ENCODE peak calls at places on chromosome 11, in eight cellular contexts. A, W, L, J, O, P, N and I are unnamed samples.

GRCh38 chr11:130109441-130109840 is 39.7 kb downstream of the APLP2 start:
- DNase-seq in A (no peak), W (no peak), L (no peak), J (no peak), O (no peak), P (no peak), N (no peak), I (no peak)

GRCh38 chr11:61961570-61962212 is 5.7 kb downstream of the FTH1 start:
- DNase-seq in A (no peak), W (no peak), L (no peak), J (peak; percentile 73), O (no peak), P (no peak), N (peak; percentile 78), I (no peak)

GRCh38 chr11:18455686-18456372 is at the start of gene LDHAL6A:
- DNase-seq in A (no peak), W (no peak), L (peak; percentile 5), J (no peak), O (no peak), P (no peak), N (no peak), I (no peak)

GRCh38 chr11:60762851-60763691 is 6.4 kb downstream of the MS4A15 start:
- DNase-seq in A (no peak), W (no peak), L (no peak), J (no peak), O (no peak), P (peak; percentile 6), N (no peak), I (no peak)

GRCh38 chr11:38971141-38971540 is 2373.1 kb upstream of the RAG2 start:
- DNase-seq in A (no peak), W (no peak), L (no peak), J (no peak), O (no peak), P (no peak), N (no peak), I (no peak)

GRCh38 chr11:100805509-100806199 is 118.6 kb downstream of the ARHGAP42 start:
- DNase-seq in A (no peak), W (no peak), L (no peak), J (no peak), O (no peak), P (no peak), N (no peak), I (no peak)

GRCh38 chr11:64146036-64146943 is 19.6 kb downstream of the MACROD1 start:
- DNase-seq in A (no peak), W (no peak), L (peak; percentile 62), J (no peak), O (no peak), P (peak; percentile 77), N (peak; percentile 34), I (no peak)

GRCh38 chr11:17813391-17814059 is 78.9 kb downstream of the KCNC1 start:
- DNase-seq in A (no peak), W (no peak), L (no peak), J (no peak), O (no peak), P (no peak), N (no peak), I (no peak)

GRCh38 chr11:27395556-27396258 is 32.7 kb upstream of the CCDC34 start:
- DNase-seq in A (no peak), W (no peak), L (no peak), J (no peak), O (peak; percentile 77), P (no peak), N (no peak), I (peak; percentile 41)

GRCh38 chr11:27242591-27242990 is 120.4 kb downstream of the CCDC34 start:
- DNase-seq in A (no peak), W (no peak), L (no peak), J (no peak), O (no peak), P (no peak), N (no peak), I (no peak)

GRCh38 chr11:104957280-104957679 is 11.1 kb downstream of the CASP4 start:
- DNase-seq in A (no peak), W (no peak), L (no peak), J (no peak), O (no peak), P (no peak), N (no peak), I (no peak)

GRCh38 chr11:123505546-123506299 is 75.7 kb downstream of the GRAMD1B start:
- DNase-seq in A (no peak), W (no peak), L (no peak), J (no peak), O (peak; percentile 37), P (no peak), N (no peak), I (no peak)

GRCh38 chr11:22466809-22467208 is 128.6 kb downstream of the SLC17A6 start:
- DNase-seq in A (no peak), W (no peak), L (no peak), J (no peak), O (peak; percentile 56), P (no peak), N (no peak), I (peak; percentile 80)

GRCh38 chr11:84824624-84825023 is 802.5 kb downstream of the DLG2 start:
- DNase-seq in A (no peak), W (no peak), L (no peak), J (no peak), O (no peak), P (no peak), N (no peak), I (no peak)

GRCh38 chr11:108536783-108537182 is 38.6 kb upstream of the POGLUT3 start:
- DNase-seq in A (no peak), W (no peak), L (no peak), J (no peak), O (no peak), P (no peak), N (no peak), I (no peak)

GRCh38 chr11:33500865-33501479 is 199.7 kb downstream of the C11orf91 start:
- DNase-seq in A (no peak), W (peak; percentile 62), L (no peak), J (no peak), O (no peak), P (no peak), N (no peak), I (no peak)

GRCh38 chr11:78806214-78807004 is 231.7 kb upstream of the NARS2 start:
- DNase-seq in A (no peak), W (no peak), L (no peak), J (no peak), O (no peak), P (no peak), N (no peak), I (no peak)

GRCh38 chr11:77990981-77991380 is 3.5 kb downstream of the INTS4 start:
- DNase-seq in A (no peak), W (no peak), L (no peak), J (no peak), O (no peak), P (no peak), N (no peak), I (no peak)

GRCh38 chr11:91731051-91731450 is 493.6 kb upstream of the FAT3 start:
- DNase-seq in A (no peak), W (no peak), L (no peak), J (no peak), O (no peak), P (no peak), N (no peak), I (no peak)

GRCh38 chr11:36367806-36368680 is 72.0 kb downstream of the PRR5L start:
- DNase-seq in A (no peak), W (no peak), L (no peak), J (no peak), O (no peak), P (no peak), N (no peak), I (no peak)

GRCh38 chr11:35919244-35919643 is 24.6 kb upstream of the LDLRAD3 start:
- DNase-seq in A (no peak), W (peak; percentile 44), L (no peak), J (no peak), O (no peak), P (no peak), N (no peak), I (no peak)

DNA sequence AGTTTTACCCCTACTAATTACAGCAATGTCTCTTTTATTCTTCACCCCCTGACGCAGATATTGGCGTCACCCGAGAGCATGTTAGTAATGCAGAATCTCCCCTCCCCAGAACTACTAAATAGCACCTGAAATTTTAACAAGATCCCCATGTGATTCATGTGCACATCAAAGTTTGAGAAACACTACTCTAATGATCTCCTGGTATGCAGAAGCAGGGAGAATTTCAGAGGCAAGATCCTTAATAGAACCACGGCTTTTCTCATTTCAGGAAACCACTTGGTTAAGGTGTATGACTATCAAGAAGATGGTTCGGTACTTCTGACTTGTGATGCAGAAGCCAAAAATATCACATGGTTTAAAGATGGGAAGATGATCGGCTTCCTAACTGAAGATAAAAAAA is 5.3 kb downstream of the CD3G start:
- DNase-seq in A (no peak), W (no peak), L (no peak), J (no peak), O (no peak), P (no peak), N (no peak), I (no peak)
- H3K27me3 ChIP-seq in A (no peaks in the 10 kb centered on the region), W (no peaks in the 10 kb centered on the region), L (no peaks in the 10 kb centered on the region), J (no peaks in the 10 kb centered on the region), O (peaks cover 7% of the 10 kb centered on the region), P (no peaks in the 10 kb centered on the region), N (peaks cover 54% of the 10 kb centered on the region), I (peaks cover 17% of the 10 kb centered on the region)

GRCh38 chr11:45280449-45280848 is 5.7 kb downstream of the SYT13 start:
- DNase-seq in A (no peak), W (no peak), L (peak; percentile 11), J (no peak), O (no peak), P (peak; percentile 7), N (no peak), I (no peak)
- H3K27me3 ChIP-seq in A (peaks cover 24% of the 10 kb centered on the region), W (no peaks in the 10 kb centered on the region), L (no peaks in the 10 kb centered on the region), J (no peaks in the 10 kb centered on the region), O (peaks cover 4% of the 10 kb centered on the region), P (peaks cover 24% of the 10 kb centered on the region), N (peaks cover 90% of the 10 kb centered on the region), I (peaks cover 32% of the 10 kb centered on the region)

GRCh38 chr11:68687986-68688385 is 3.6 kb downstream of the GAL start:
- DNase-seq in A (no peak), W (no peak), L (no peak), J (no peak), O (no peak), P (no peak), N (no peak), I (no peak)
- H3K27me3 ChIP-seq in A (peaks cover 35% of the 10 kb centered on the region), W (peaks cover 23% of the 10 kb centered on the region), L (no peaks in the 10 kb centered on the region), J (no peaks in the 10 kb centered on the region), O (peaks cover 21% of the 10 kb centered on the region), P (peaks cover 7% of the 10 kb centered on the region), N (peaks cover 97% of the 10 kb centered on the region), I (peaks cover 36% of the 10 kb centered on the region)

DNA sequence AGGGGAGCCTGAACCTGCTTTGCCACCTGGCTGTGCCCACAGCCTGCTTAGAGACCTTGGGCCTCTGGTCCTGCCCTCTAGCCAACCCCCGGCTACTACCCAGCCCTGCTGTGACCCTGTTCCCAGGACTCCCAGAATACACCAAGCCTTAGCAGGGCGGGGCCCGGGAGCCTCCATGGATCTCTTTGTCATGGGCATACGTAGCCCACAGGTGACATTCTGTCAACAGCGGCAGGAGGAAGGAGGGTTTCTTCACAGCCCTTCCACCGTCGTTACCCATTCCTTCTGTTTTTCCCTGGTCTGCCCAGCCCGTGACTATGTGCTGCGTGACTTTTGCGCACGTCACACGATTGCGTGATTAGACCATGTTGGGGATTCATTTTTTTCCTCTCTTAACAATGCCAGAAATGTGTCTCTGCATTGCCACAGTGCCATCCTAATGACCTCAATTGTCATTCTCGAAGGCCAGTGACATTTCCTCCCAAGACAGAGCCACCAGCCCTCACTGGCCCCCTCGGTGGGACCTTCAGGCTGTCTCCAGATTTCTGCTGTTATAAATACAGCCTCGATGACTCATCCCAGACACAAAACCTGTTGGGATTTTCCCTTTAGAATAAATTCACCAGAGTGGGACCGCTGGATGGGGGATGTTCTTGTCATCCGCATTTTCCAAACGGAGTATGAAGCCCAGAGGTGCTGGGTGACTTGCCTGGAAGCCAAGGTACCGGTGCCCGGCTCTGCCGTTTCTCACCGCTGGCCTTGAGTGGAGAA is 9.0 kb downstream of the SYT12 start:
- DNase-seq in A (no peak), W (no peak), L (no peak), J (no peak), O (no peak), P (no peak), N (no peak), I (peak; percentile 18)
- H3K27me3 ChIP-seq in A (peaks cover 7% of the 10 kb centered on the region), W (no peaks in the 10 kb centered on the region), L (no peaks in the 10 kb centered on the region), J (no peaks in the 10 kb centered on the region), O (no peaks in the 10 kb centered on the region), P (no peaks in the 10 kb centered on the region), N (peaks cover 26% of the 10 kb centered on the region), I (peaks cover 2% of the 10 kb centered on the region)